ENCODE peak calls at places on chromosomes 16 and 17, in four cellular contexts. I is adrenal gland; O is stimulated activated CD4-positive, alpha-beta T cell treated with anti-CD3 and anti-CD28 coated beads, Interleukin-15, amount 100 ng/mL, for 24 hours; H is GM04504. Q is an unnamed sample.

GRCh38 chr17:62916684-62917571 is 49.1 kb upstream of the TANC2 start:
- DNase-seq in I (no peak), O (no peak), H (no peak), Q (peak)

GRCh38 chr17:2893422-2893914 is 97.2 kb downstream of the RAP1GAP2 start:
- DNase-seq in I (peak), O (no peak), H (no peak), Q (no peak)

GRCh38 chr17:31093866-31094599 is 744 bp upstream of the NF1 start:
- DNase-seq in I (no peak), O (no peak), H (no peak), Q (no peak)

GRCh38 chr17:40516581-40517285 is 15.3 kb upstream of the TNS4 start:
- DNase-seq in I (no peak), O (peak), H (no peak), Q (no peak)

GRCh38 chr16:77951788-77952187 is 70.6 kb upstream of the CLEC3A start:
- DNase-seq in I (no peak), O (no peak), H (no peak), Q (no peak)

GRCh38 chr17:81075307-81075706 is 40.4 kb downstream of the BAIAP2 start:
- DNase-seq in I (no peak), O (no peak), H (no peak), Q (no peak)

GRCh38 chr17:41278176-41278955 is 2.9 kb downstream of the KRTAP9-7 start:
- DNase-seq in I (no peak), O (no peak), H (no peak), Q (no peak)

GRCh38 chr16:85612191-85612800 is 826 bp upstream of the GSE1 start:
- DNase-seq in I (peak), O (peak), H (peak), Q (peak)

GRCh38 chr16:4597174-4597573 is 17.5 kb downstream of the UBALD1 start:
- DNase-seq in I (no peak), O (no peak), H (no peak), Q (no peak)

GRCh38 chr17:69480197-69480596 is 65.7 kb downstream of the MAP2K6 start:
- DNase-seq in I (no peak), O (no peak), H (no peak), Q (no peak)

GRCh38 chr16:4488486-4488967 is 12.3 kb downstream of the HMOX2 start:
- DNase-seq in I (no peak), O (no peak), H (no peak), Q (no peak)

GRCh38 chr17:61247438-61247837 is 152.2 kb upstream of the TBX2 start:
- DNase-seq in I (no peak), O (no peak), H (peak), Q (no peak)

GRCh38 chr16:67396159-67396774 is 3.0 kb upstream of the TPPP3 start:
- DNase-seq in I (peak), O (no peak), H (peak), Q (peak)

GRCh38 chr16:81626181-81626674 is 152.9 kb upstream of the PLCG2 start:
- DNase-seq in I (peak), O (peak), H (no peak), Q (no peak)

GRCh38 chr17:63426041-63426916 is 19.8 kb downstream of the CYB561 start:
- DNase-seq in I (no peak), O (no peak), H (no peak), Q (no peak)

GRCh38 chr17:65434878-65435277 is 126.6 kb downstream of the AXIN2 start:
- DNase-seq in I (no peak), O (no peak), H (no peak), Q (no peak)

GRCh38 chr17:60468371-60468770 is 46.1 kb downstream of the CHCT1 start:
- DNase-seq in I (no peak), O (no peak), H (no peak), Q (no peak)

GRCh38 chr16:21987498-21987897 is 13.4 kb downstream of the PDZD9 start:
- DNase-seq in I (no peak), O (no peak), H (no peak), Q (no peak)

GRCh38 chr16:66402166-66402565 is 24.9 kb upstream of the BEAN1 start:
- DNase-seq in I (no peak), O (no peak), H (no peak), Q (no peak)

GRCh38 chr17:81396278-81396721 is 1.0 kb downstream of the BAHCC1 start:
- DNase-seq in I (no peak), O (no peak), H (no peak), Q (no peak)

GRCh38 chr17:8189041-8189710 is 804 bp downstream of the BORCS6 start:
- DNase-seq in I (peak), O (peak), H (no peak), Q (peak)

GRCh38 chr16:8375208-8375607 is 215.1 kb downstream of the TMEM114 start:
- DNase-seq in I (no peak), O (no peak), H (no peak), Q (no peak)

GRCh38 chr16:85645021-85645589 is 32.0 kb downstream of the GSE1 start:
- DNase-seq in I (no peak), O (no peak), H (no peak), Q (no peak)

GRCh38 chr17:38604479-38605229 is 1.1 kb downstream of the SRCIN1 start:
- DNase-seq in I (no peak), O (peak), H (no peak), Q (no peak)

GRCh38 chr17:16516594-16517018 is 24.6 kb upstream of the LRRC75A start:
- DNase-seq in I (peak), O (no peak), H (no peak), Q (peak)

GRCh38 chr17:79214940-79215604 is 140.4 kb downstream of the ENGASE start:
- DNase-seq in I (no peak), O (no peak), H (no peak), Q (no peak)

GRCh38 chr17:27569257-27569722 is 61.7 kb upstream of the LGALS9 start:
- DNase-seq in I (peak), O (peak), H (no peak), Q (no peak)

GRCh38 chr17:57519199-57519598 is 225.9 kb downstream of the CCDC182 start:
- DNase-seq in I (no peak), O (no peak), H (no peak), Q (no peak)

GRCh38 chr16:89009343-89010209 is 32.6 kb upstream of the CBFA2T3 start:
- DNase-seq in I (peak), O (peak), H (no peak), Q (peak)

GRCh38 chr17:60602385-60602742 is 2.4 kb downstream of the PPM1D start:
- DNase-seq in I (no peak), O (no peak), H (no peak), Q (no peak)

GRCh38 chr17:4733073-4733531 is 1.9 kb downstream of the MED11 start:
- DNase-seq in I (no peak), O (no peak), H (no peak), Q (no peak)

GRCh38 chr16:88727871-88728270 is 21.6 kb downstream of the CTU2 start:
- DNase-seq in I (no peak), O (no peak), H (no peak), Q (no peak)

GRCh38 chr17:47883589-47884426 is 12.2 kb upstream of the SP2 start:
- DNase-seq in I (peak), O (no peak), H (no peak), Q (no peak)

GRCh38 chr17:31778538-31778937 is 80.5 kb downstream of the COPRS start:
- DNase-seq in I (no peak), O (no peak), H (no peak), Q (no peak)

GRCh38 chr16:67399749-67400704 is 6.7 kb upstream of the TPPP3 start:
- DNase-seq in I (no peak), O (no peak), H (no peak), Q (no peak)

Q was measured in left cardiac atrium.